ENCODE peak calls at places on chromosome 20, in five cellular contexts. I is ovary, C is ascending aorta, B is breast epithelium, Z is foreskin fibroblast. T is an unnamed sample.

GRCh38 chr20:24446811-24447210 is 22.6 kb upstream of the SYNDIG1 start:
- DNase-seq in Z (no peak), B (no peak), C (peak), I (no peak), T (no peak)

GRCh38 chr20:4227085-4227821 is 211.9 kb upstream of the RNF24 start:
- DNase-seq in B (no peak), C (no peak), I (no peak), Z (peak), T (no peak)

GRCh38 chr20:52972190-52972937 is at the start of gene TSHZ2:
- DNase-seq in I (peak), Z (no peak), B (peak), C (no peak), T (peak)

GRCh38 chr20:43959079-43959919 is 44.6 kb downstream of the TOX2 start:
- DNase-seq in I (no peak), C (no peak), B (no peak), Z (no peak), T (peak)

GRCh38 chr20:21046413-21047070 is 59.6 kb downstream of the LINC00237 start:
- DNase-seq in Z (no peak), B (no peak), C (no peak), I (no peak), T (no peak)

GRCh38 chr20:62900692-62901584 is 25.4 kb downstream of the DIDO1 start:
- DNase-seq in C (no peak), B (no peak), Z (no peak), I (no peak), T (no peak)

GRCh38 chr20:45157977-45158376 is 16.7 kb upstream of the PI3 start:
- DNase-seq in I (no peak), B (no peak), C (no peak), Z (peak), T (no peak)

GRCh38 chr20:59547596-59547995 is 56.7 kb upstream of the PHACTR3 start:
- DNase-seq in Z (no peak), C (no peak), I (no peak), B (no peak), T (no peak)

GRCh38 chr20:4820833-4821518 is 99.3 kb downstream of the PRND start:
- DNase-seq in Z (peak), C (no peak), I (peak), B (no peak), T (peak)

GRCh38 chr20:35199696-35200095 is 26.8 kb upstream of the MMP24 start:
- DNase-seq in Z (peak), I (no peak), B (no peak), C (no peak), T (no peak)

GRCh38 chr20:23679448-23680092 is 9.3 kb downstream of the CST4 start:
- DNase-seq in I (no peak), B (no peak), C (peak), Z (no peak), T (no peak)

GRCh38 chr20:56928007-56928406 is 298.9 kb downstream of the TFAP2C start:
- DNase-seq in Z (no peak), B (no peak), I (no peak), C (no peak), T (no peak)
- H3K4me3 ChIP-seq in Z (no peak), B (no peak), I (no peak), C (no peak), T (no peak)

GRCh38 chr20:41030536-41031242 is 2.1 kb downstream of the TOP1 start:
- DNase-seq in Z (peak), I (no peak), C (no peak), B (no peak), T (peak)

GRCh38 chr20:41028359-41029149 is at the start of gene TOP1:
- DNase-seq in I (peak), Z (peak), C (peak), B (peak), T (peak)

GRCh38 chr20:41027366-41027765 is 1.3 kb upstream of the TOP1 start:
- DNase-seq in I (peak), C (peak), B (no peak), Z (no peak), T (no peak)

GRCh38 chr20:41029150-41029872 is 689 bp downstream of the TOP1 start:
- DNase-seq in B (no peak), Z (no peak), I (peak), C (peak), T (peak)

GRCh38 chr20:41027872-41028358 is 707 bp upstream of the TOP1 start:
- DNase-seq in C (no peak), Z (no peak), B (no peak), I (peak), T (no peak)
- TF ChIP-seq CTCF in C (no peak), Z (no peak), B (no peak), I (no peak), T (no peak)

DNA sequence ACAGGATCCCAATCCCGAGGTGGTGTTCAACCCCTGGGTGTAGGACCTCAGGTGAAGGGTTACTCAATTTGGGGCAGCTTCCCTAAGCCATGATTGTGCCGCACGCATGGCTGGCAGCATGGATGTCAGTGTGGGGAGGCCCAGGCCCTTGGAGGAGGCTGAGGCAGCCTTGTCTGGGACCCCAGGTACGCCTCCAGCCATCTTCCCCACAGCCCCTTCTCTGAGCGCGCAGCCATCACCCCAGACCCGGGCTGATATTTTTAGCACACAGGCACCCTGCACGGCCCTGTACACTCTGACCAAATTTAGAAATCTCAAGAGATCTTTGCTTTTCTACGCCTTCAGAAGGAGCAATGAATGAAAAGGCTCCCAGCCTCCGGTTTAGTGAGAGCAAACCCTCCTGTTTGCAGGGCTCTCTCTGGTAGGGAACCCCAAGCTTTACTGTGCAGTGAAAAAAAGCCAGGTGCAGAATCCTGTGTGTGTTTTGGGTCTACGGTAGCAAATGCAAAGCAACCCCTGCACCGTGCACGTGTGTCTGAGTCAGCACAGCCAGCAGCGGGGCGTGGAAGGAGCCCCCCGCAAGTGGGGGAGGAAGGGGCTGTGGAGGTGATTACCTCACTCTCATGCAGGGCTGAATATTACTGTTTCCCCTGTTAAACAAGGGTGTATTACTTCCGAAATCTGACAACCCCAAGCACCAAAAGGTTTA is 44.3 kb downstream of the CTCFL start:
- DNase-seq in B (peak), I (no peak), Z (no peak), C (peak), T (peak)
- H3K4me3 ChIP-seq in B (no peak), I (no peak), Z (no peak), C (no peak), T (no peak)

GRCh38 chr20:22387452-22387851 is 196.9 kb downstream of the FOXA2 start:
- DNase-seq in C (no peak), B (no peak), I (no peak), Z (no peak), T (no peak)

GRCh38 chr20:22385602-22386299 is 198.6 kb downstream of the FOXA2 start:
- DNase-seq in Z (no peak), B (no peak), I (no peak), C (no peak), T (peak)

GRCh38 chr20:22386300-22386623 is 198.1 kb downstream of the FOXA2 start:
- DNase-seq in I (no peak), C (no peak), B (no peak), Z (no peak), T (no peak)

GRCh38 chr20:22390543-22390903 is 193.8 kb downstream of the FOXA2 start:
- DNase-seq in I (no peak), C (no peak), Z (no peak), B (no peak), T (no peak)

DNA sequence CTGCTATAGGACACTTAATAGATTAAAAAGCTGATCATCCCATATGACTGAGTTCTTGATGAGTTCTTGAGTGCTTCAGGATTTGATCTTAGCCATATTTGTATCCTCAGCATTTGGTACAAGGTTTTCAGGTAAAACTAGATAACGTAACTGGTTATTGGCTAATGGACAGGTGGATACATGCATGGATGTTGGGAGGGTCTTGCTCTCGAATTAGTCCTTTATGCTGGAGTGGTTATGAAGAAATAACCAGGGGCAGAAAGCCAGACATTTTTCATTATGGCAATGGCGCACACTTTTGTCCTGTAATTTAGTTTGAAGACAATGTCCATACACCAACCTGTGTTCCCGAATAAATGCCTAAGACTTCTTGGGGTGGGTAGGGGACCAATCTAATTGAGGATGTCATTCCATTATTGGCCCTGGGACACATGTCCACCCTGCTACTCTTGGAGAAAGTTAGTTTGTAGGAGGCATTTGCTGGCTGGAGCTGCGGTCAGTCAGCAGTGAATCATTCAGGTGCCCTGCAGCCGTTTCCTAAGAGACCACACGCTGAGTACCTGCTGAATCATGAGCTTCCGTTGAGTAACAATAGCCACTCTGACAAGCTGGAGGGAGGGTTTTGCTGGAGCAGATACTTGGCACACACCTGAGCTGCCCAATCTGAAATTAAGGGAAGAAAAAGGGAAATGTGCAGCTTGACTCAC is 194.4 kb downstream of the FOXA2 start:
- DNase-seq in B (no peak), C (no peak), Z (no peak), I (no peak), T (no peak)
- TF ChIP-seq CTCF in B (no peak), C (no peak), Z (no peak), I (no peak), T (no peak)

GRCh38 chr20:64049887-64050260 is 435 bp upstream of the SOX18 start:
- DNase-seq in B (no peak), Z (no peak), C (no peak), I (no peak), T (peak)
- H3K4me3 ChIP-seq in B (peak), Z (no peak), C (peak), I (peak), T (peak)

T was measured in cardiac muscle cell.